ENCODE peak calls at places on chromosomes 12 and 14, in seven cellular contexts. A is astrocyte of the spinal cord; N is DND-41; Y is NCI-H1694 treated with DMSO at 0.1 percent for 48 hours; J is stimulated activated naive CD8-positive, alpha-beta T cell treated with anti-CD3 and anti-CD28 coated beads, Interleukin-15, amount 100 ng/mL, for 72 hours; C is bronchial epithelial cell; O is stimulated activated CD4-positive, alpha-beta T cell treated with anti-CD3 and anti-CD28 coated beads, TNF-alpha, amount 100 ng/mL, for 48 hours. Z is an unnamed sample.

GRCh38 chr12:44286336-44286735 is 450.5 kb downstream of the TMEM117 start:
- DNase-seq in A (peak), N (no peak), Y (no peak), J (no peak), C (peak), O (no peak), Z (no peak)

GRCh38 chr12:131403676-131404075 is 307.2 kb upstream of the SFSWAP start:
- DNase-seq in A (no peak), N (no peak), Y (no peak), J (no peak), C (no peak), O (no peak), Z (no peak)

GRCh38 chr12:94952325-94952724 is 51.2 kb downstream of the NDUFA12 start:
- DNase-seq in A (no peak), N (no peak), Y (no peak), J (no peak), C (no peak), O (no peak), Z (no peak)

GRCh38 chr14:52596320-52596719 is 43.7 kb downstream of the GPR137C start:
- DNase-seq in A (no peak), N (no peak), Y (no peak), J (no peak), C (no peak), O (no peak), Z (no peak)

GRCh38 chr12:74552201-74552600 is 14.6 kb downstream of the ATXN7L3B start:
- DNase-seq in A (no peak), N (no peak), Y (no peak), J (no peak), C (no peak), O (no peak), Z (no peak)

GRCh38 chr12:78914859-78915331 is 50.3 kb downstream of the SYT1 start:
- DNase-seq in A (no peak), N (no peak), Y (no peak), J (no peak), C (peak), O (no peak), Z (no peak)

GRCh38 chr12:85036241-85036707 is at the start of the genes LRRIQ1 and TSPAN19:
- DNase-seq in A (peak), N (no peak), Y (peak), J (peak), C (peak), O (no peak), Z (peak)

GRCh38 chr12:130775953-130776856 is 60.1 kb upstream of the RIMBP2 start:
- DNase-seq in A (peak), N (no peak), Y (no peak), J (peak), C (peak), O (peak), Z (peak)

GRCh38 chr12:57093412-57094193 is 4.7 kb downstream of the NAB2 start:
- DNase-seq in A (peak), N (peak), Y (no peak), J (peak), C (peak), O (no peak), Z (peak)

GRCh38 chr12:42945927-42946326 is 356.4 kb upstream of the PRICKLE1 start:
- DNase-seq in A (no peak), N (no peak), Y (no peak), J (no peak), C (peak), O (no peak), Z (no peak)

GRCh38 chr14:83744901-83745300 is 1785.0 kb upstream of the FLRT2 start:
- DNase-seq in A (no peak), N (no peak), Y (no peak), J (no peak), C (no peak), O (no peak), Z (no peak)

GRCh38 chr12:91189526-91189925 is 6.9 kb upstream of the DCN start:
- DNase-seq in A (peak), N (no peak), Y (no peak), J (no peak), C (peak), O (no peak), Z (no peak)

GRCh38 chr12:145369-145960 is 68.5 kb downstream of the SLC6A12 start:
- DNase-seq in A (no peak), N (no peak), Y (no peak), J (no peak), C (peak), O (no peak), Z (no peak)

GRCh38 chr12:22459872-22460490 is 84.4 kb downstream of the C2CD5 start:
- DNase-seq in A (peak), N (no peak), Y (peak), J (no peak), C (peak), O (no peak), Z (no peak)

GRCh38 chr14:64244279-64244678 is 49.9 kb downstream of the ESR2 start:
- DNase-seq in A (no peak), N (no peak), Y (no peak), J (no peak), C (no peak), O (no peak), Z (no peak)

GRCh38 chr12:91179315-91179714 is 3.3 kb downstream of the DCN start:
- DNase-seq in A (peak), N (no peak), Y (no peak), J (no peak), C (peak), O (no peak), Z (no peak)

GRCh38 chr12:12804432-12804886 is 8.7 kb upstream of the DDX47 start:
- DNase-seq in A (peak), N (no peak), Y (no peak), J (no peak), C (peak), O (no peak), Z (no peak)

GRCh38 chr12:81128930-81129554 is 51.2 kb downstream of the ACSS3 start:
- DNase-seq in A (peak), N (peak), Y (peak), J (no peak), C (peak), O (no peak), Z (no peak)

GRCh38 chr12:116376354-116377193 is 99.1 kb upstream of the MED13L start:
- DNase-seq in A (peak), N (no peak), Y (no peak), J (no peak), C (peak), O (no peak), Z (no peak)

GRCh38 chr12:109963743-109964429 is 32.3 kb downstream of the GIT2 start:
- DNase-seq in A (peak), N (no peak), Y (no peak), J (no peak), C (no peak), O (no peak), Z (no peak)

GRCh38 chr12:75977952-75978671 is 53.5 kb downstream of the PHLDA1 start:
- DNase-seq in A (peak), N (peak), Y (no peak), J (peak), C (peak), O (peak), Z (peak)

GRCh38 chr12:21392384-21392783 is 19.7 kb downstream of the IAPP start:
- DNase-seq in A (no peak), N (no peak), Y (no peak), J (no peak), C (no peak), O (no peak), Z (no peak)

GRCh38 chr14:73887704-73888459 is 1.2 kb downstream of the ZNF410 start:
- DNase-seq in A (no peak), N (no peak), Y (no peak), J (no peak), C (peak), O (no peak), Z (no peak)

GRCh38 chr12:25365340-25365730 is 114.6 kb upstream of the KRAS start:
- DNase-seq in A (no peak), N (no peak), Y (no peak), J (no peak), C (no peak), O (no peak), Z (no peak)

GRCh38 chr14:68499451-68499850 is 293.4 kb downstream of the ZFP36L1 start:
- DNase-seq in A (no peak), N (no peak), Y (no peak), J (no peak), C (no peak), O (no peak), Z (no peak)

GRCh38 chr12:28709996-28710685 is 438.9 kb upstream of the FAR2 start:
- DNase-seq in A (peak), N (no peak), Y (no peak), J (no peak), C (no peak), O (no peak), Z (no peak)

GRCh38 chr14:60161176-60162107 is 3.8 kb downstream of the DHRS7 start:
- DNase-seq in A (no peak), N (no peak), Y (peak), J (no peak), C (peak), O (no peak), Z (no peak)

GRCh38 chr12:18345021-18345735 is 83.9 kb downstream of the PIK3C2G start:
- DNase-seq in A (peak), N (no peak), Y (peak), J (no peak), C (no peak), O (no peak), Z (no peak)

GRCh38 chr12:823043-823698 is 70.8 kb downstream of the WNK1 start:
- DNase-seq in A (no peak), N (no peak), Y (no peak), J (no peak), C (no peak), O (no peak), Z (no peak)

GRCh38 chr12:53575502-53576264 is 50.5 kb downstream of the ATF7 start:
- DNase-seq in A (peak), N (no peak), Y (no peak), J (no peak), C (peak), O (no peak), Z (no peak)

GRCh38 chr14:56294125-56294524 is 175.9 kb downstream of the PELI2 start:
- DNase-seq in A (no peak), N (no peak), Y (no peak), J (no peak), C (no peak), O (no peak), Z (no peak)

GRCh38 chr12:6074394-6074793 is 50.1 kb downstream of the VWF start:
- DNase-seq in A (peak), N (peak), Y (no peak), J (no peak), C (no peak), O (no peak), Z (no peak)